ENCODE peak calls at places on chromosomes 7 and 10, in six cellular contexts. G, K, C, T, Y and F are unnamed samples.

GRCh38 chr10:79073784-79074432 is 5.1 kb downstream of the ZMIZ1 start:
- DNase-seq in G (peak; percentile 76), K (peak; percentile 68), C (peak; percentile 84), T (no peak), Y (peak; percentile 66), F (peak; percentile 68)

GRCh38 chr10:23293145-23293724 is 51.4 kb downstream of the C10orf67 start:
- DNase-seq in G (peak; percentile 9), K (no peak), C (peak; percentile 76), T (no peak), Y (no peak), F (no peak)

GRCh38 chr7:65477326-65477725 is 103.7 kb downstream of the ZNF92 start:
- DNase-seq in G (peak; percentile 5), K (peak; percentile 3), C (no peak), T (no peak), Y (no peak), F (no peak)

GRCh38 chr10:103765981-103766380 is 89.4 kb downstream of the SH3PXD2A start:
- DNase-seq in G (peak; percentile 12), K (peak; percentile 38), C (peak; percentile 64), T (no peak), Y (no peak), F (no peak)

GRCh38 chr7:46297515-46297914 is 376.4 kb upstream of the IGFBP3 start:
- DNase-seq in G (no peak), K (no peak), C (no peak), T (no peak), Y (no peak), F (no peak)

GRCh38 chr7:123494193-123494796 is 40.1 kb downstream of the IQUB start:
- DNase-seq in G (peak; percentile 27), K (no peak), C (peak; percentile 35), T (peak; percentile 24), Y (no peak), F (peak; percentile 22)

GRCh38 chr10:97851341-97852001 is 1.8 kb downstream of the GOLGA7B start:
- DNase-seq in G (no peak), K (no peak), C (no peak), T (no peak), Y (no peak), F (no peak)

GRCh38 chr7:95690367-95690947 is 81.9 kb upstream of the DYNC1I1 start:
- DNase-seq in G (peak; percentile 41), K (no peak), C (no peak), T (no peak), Y (no peak), F (no peak)

GRCh38 chr7:24722386-24723177 is 34.7 kb downstream of the GSDME start:
- DNase-seq in G (no peak), K (no peak), C (no peak), T (no peak), Y (no peak), F (no peak)

DNA sequence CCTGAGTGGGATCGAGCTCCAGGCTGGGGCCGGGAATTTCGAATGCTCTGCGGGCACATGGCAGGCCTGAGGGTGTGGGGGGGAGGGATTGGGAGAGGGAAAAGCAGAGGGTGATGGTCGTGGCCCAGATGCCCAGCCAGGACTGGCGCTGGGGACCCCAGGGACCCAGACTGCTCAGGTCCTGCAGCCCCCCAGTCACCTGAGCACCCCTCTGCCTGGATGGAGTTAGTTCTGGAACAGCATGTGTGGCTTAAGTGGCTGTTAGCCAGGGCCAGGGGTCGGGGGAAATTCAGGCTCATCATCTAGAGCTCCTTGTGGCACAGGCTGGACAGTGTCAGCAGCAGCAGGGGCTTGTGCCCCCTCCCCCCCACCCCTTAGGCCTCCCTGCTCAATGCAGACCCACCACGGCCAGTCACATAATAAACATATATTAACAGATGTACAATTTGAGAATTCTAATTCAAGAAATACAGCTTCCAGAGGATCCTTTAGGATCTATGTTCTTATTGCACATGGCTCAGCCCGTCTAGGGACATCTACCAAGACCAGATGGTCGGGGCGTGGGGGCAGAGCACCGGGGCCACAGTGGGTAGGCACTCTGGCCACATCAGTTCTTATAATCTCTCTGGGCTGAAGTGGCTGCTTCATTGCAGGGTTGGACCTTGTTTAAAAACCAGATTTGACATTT is 22.2 kb downstream of the DNAJB12 start:
- DNase-seq in G (no peak), K (no peak), C (no peak), T (no peak), Y (no peak), F (no peak)
- TF ChIP-seq POLR2A in G (no peak), K (no peak), C (no peak), T (no peak), Y (no peak), F (no peak)

GRCh38 chr7:105227391-105227790 is 161.3 kb downstream of the SRPK2 start:
- DNase-seq in G (no peak), K (no peak), C (no peak), T (no peak), Y (no peak), F (no peak)
- H3K4me1 ChIP-seq in G (peaks cover 3% of the 10 kb centered on the region), K (peaks cover 7% of the 10 kb centered on the region), C (no peaks in the 10 kb centered on the region), T (no peaks in the 10 kb centered on the region), Y (no peaks in the 10 kb centered on the region), F (peaks cover 5% of the 10 kb centered on the region)

GRCh38 chr7:98617051-98617959 is at the start of gene NPTX2:
- DNase-seq in G (no peak), K (no peak), C (peak; percentile 87), T (peak; percentile 27), Y (no peak), F (no peak)
- TF ChIP-seq POLR2A in G (no peak), K (no peak), C (peak; percentile 87), T (no peak), Y (peak; percentile 35), F (no peak)

DNA sequence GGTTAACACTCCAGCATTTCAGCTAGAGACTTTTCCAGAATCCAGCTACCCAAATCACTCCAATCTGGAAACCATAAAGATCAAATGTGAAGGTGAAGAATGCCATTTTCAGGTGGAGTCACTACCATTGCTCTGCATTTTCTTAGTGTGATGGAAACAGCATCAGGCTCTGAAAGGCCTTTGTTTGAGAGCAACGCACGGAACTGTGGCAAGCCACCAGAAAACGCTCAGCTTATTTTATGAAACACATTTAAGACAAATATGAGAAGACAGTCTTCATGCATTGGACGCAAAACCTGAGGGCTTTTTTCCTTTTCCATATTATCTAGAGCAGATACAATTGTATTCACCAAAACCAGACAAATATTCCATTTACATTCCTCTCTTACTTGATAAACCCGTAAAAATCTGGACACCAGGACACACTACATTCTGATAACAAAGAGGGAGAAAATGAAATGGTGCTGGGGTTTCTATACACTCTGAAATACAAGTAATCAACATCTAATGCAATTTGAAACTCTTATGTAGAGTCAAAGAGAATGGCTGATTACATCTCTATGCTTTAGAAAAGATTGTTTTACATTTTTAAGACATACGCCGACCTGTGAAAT is 99.1 kb downstream of the NRP1 start:
- DNase-seq in G (no peak), K (no peak), C (no peak), T (no peak), Y (no peak), F (no peak)
- H3K4me1 ChIP-seq in G (peaks cover 22% of the 10 kb centered on the region), K (peaks cover 32% of the 10 kb centered on the region), C (no peaks in the 10 kb centered on the region), T (no peaks in the 10 kb centered on the region), Y (peaks cover 24% of the 10 kb centered on the region), F (peaks cover 19% of the 10 kb centered on the region)

DNA sequence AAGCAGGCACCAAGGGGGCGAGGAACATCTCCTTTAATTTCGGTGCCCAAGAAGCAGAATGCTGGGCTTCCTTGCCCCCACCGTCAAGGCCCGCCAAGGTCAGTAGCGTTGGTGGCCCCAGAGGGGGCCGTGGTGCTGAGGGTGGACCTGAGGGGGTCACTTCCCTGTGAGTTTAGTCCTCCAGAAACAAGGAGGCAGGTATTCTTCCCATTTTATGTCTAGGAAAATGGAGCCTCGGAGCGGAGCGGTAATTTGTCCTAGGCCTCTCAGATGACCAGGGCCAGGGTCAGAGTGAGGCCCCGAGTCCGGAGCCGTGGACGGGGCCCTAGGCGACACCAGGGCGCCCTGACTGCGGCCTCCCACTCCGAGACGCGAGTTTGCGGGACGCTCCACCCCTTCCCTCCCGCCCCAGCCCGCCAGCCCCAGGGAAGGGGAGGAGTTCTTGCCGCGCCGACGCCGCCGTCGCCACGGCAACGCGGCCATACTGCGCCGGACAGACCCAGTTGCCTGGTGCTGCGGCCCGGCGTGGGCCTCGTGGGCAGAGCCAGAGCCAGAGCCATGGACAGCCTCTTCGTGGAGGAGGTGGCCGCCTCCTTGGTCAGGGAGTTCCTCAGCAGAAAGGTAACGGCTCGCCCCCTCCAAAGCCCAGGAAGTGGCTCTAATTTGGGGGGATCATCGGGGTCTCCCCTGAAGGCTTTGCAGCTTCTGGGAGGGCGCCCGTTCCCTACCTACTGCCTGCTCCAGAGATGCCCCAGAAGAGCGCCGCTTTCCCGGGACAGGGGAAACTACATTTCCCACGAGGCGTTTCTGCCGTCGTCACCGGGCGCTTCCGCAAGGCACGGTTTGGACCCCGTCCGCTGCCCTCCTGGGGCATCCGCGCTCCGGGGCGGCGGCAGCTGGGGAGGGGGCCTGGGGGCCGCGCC is at the start of gene MINDY4:
- DNase-seq in G (peak; percentile 80), K (peak; percentile 83), C (peak; percentile 84), T (peak; percentile 62), Y (peak; percentile 87), F (peak; percentile 88)
- TF ChIP-seq POLR2A in G (no peak), K (peak; percentile 56), C (peak; percentile 55), T (no peak), Y (peak; percentile 25), F (peak; percentile 25)

GRCh38 chr10:131973160-131973951 is 8.4 kb downstream of the BNIP3 start:
- DNase-seq in G (no peak), K (no peak), C (no peak), T (no peak), Y (no peak), F (no peak)
- H3K4me1 ChIP-seq in G (peaks cover 18% of the 10 kb centered on the region), K (peaks cover 14% of the 10 kb centered on the region), C (peaks cover 62% of the 10 kb centered on the region), T (peaks cover 14% of the 10 kb centered on the region), Y (no peaks in the 10 kb centered on the region), F (peaks cover 1% of the 10 kb centered on the region)

GRCh38 chr7:127346575-127347256 is 45.8 kb downstream of the ZNF800 start:
- DNase-seq in G (no peak), K (peak; percentile 8), C (no peak), T (no peak), Y (no peak), F (peak; percentile 14)

GRCh38 chr7:127350586-127350985 is 41.9 kb downstream of the ZNF800 start:
- DNase-seq in G (no peak), K (no peak), C (peak; percentile 23), T (no peak), Y (no peak), F (no peak)

GRCh38 chr7:127349881-127350280 is 42.6 kb downstream of the ZNF800 start:
- DNase-seq in G (no peak), K (no peak), C (no peak), T (no peak), Y (no peak), F (no peak)

GRCh38 chr7:127348247-127348631 is 44.3 kb downstream of the ZNF800 start:
- DNase-seq in G (no peak), K (no peak), C (no peak), T (no peak), Y (no peak), F (no peak)

DNA sequence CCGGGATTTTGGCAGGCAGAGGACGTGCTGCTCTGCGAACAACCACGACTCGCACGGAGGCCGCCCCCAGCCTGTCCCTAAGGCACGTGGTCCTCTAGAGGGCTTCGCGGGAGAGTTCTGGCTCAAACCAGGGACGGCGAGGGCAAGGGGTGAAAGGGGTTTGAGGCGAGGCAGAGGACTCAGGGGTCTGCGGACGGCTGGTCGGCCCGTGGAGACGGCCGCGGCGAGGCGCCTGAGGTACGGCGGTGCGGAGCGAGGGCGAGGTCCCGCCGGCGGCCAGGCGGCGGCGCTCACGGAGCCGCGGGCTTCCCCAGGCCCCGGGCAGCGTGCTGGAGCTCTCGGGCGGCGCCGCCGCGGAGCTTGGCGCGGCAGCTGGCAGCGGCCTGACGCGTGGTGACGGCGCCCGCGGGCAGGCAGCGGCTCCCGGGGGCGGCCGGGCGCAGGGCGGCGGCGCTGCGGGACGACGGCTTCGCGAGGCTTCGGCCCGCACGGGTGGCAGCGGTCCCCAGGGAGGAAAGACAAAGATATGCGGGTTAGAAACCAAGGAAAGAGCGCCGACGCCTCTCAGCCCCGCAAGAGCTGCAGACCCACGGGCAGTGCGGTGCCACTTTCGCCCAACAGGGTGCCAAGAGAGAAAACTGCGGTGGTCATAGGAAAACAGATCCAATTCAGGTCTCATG is 44.8 kb downstream of the ZNF800 start:
- DNase-seq in G (peak; percentile 61), K (peak; percentile 63), C (peak; percentile 85), T (peak; percentile 57), Y (peak; percentile 37), F (peak; percentile 75)
- TF ChIP-seq POLR2A in G (no peak), K (no peak), C (no peak), T (no peak), Y (no peak), F (no peak)